ENCODE peak calls at places on chromosomes 1 and 21, in seven cellular contexts. N is GM23248; H is gastrocnemius medialis; Y is BE2C; A is A549; G is CD8-positive, alpha-beta memory T cell; Q is pancreas. O is an unnamed sample.
A peak's percentile ranks its signal among the peaks of the same experiment; 100 is the strongest.

GRCh38 chr1:236058141-236058626 is 6.7 kb downstream of the NID1 start:
- DNase-seq in N (peak; percentile 63), H (no peak), Y (no peak), A (no peak), G (no peak), Q (no peak), O (no peak)

GRCh38 chr1:204950353-204951001 is 79.8 kb downstream of the NFASC start:
- DNase-seq in N (no peak), H (no peak), Y (no peak), A (no peak), G (no peak), Q (no peak), O (no peak)

GRCh38 chr1:212860713-212861581 is 2.9 kb downstream of the FLVCR1 start:
- DNase-seq in N (peak; percentile 38), H (no peak), Y (no peak), A (no peak), G (no peak), Q (no peak), O (no peak)

GRCh38 chr1:3687509-3687908 is 35.2 kb downstream of the TP73 start:
- DNase-seq in N (no peak), H (no peak), Y (no peak), A (no peak), G (no peak), Q (no peak), O (no peak)

GRCh38 chr1:39825432-39825941 is 36.8 kb upstream of the BMP8B start:
- DNase-seq in N (no peak), H (no peak), Y (no peak), A (no peak), G (no peak), Q (no peak), O (no peak)

GRCh38 chr1:206744683-206745082 is 25.9 kb upstream of the IL19 start:
- DNase-seq in N (peak; percentile 65), H (no peak), Y (no peak), A (no peak), G (no peak), Q (no peak), O (no peak)

GRCh38 chr1:207752456-207753132 is 740 bp downstream of the CD46 start:
- DNase-seq in N (peak; percentile 49), H (peak; percentile 31), Y (peak; percentile 39), A (no peak), G (no peak), Q (peak; percentile 74), O (no peak)

GRCh38 chr1:152964536-152964935 is 5.9 kb upstream of the SPRR4 start:
- DNase-seq in N (no peak), H (no peak), Y (no peak), A (no peak), G (no peak), Q (no peak), O (no peak)

GRCh38 chr1:155309423-155310021 is 856 bp downstream of the FDPS start:
- DNase-seq in N (peak; percentile 31), H (no peak), Y (no peak), A (no peak), G (no peak), Q (peak; percentile 84), O (no peak)

GRCh38 chr1:24737368-24738117 is 7.7 kb upstream of the CLIC4 start:
- DNase-seq in N (no peak), H (no peak), Y (no peak), A (no peak), G (no peak), Q (no peak), O (no peak)

GRCh38 chr1:31396633-31397351 is 16.2 kb upstream of the SERINC2 start:
- DNase-seq in N (peak; percentile 90), H (no peak), Y (no peak), A (no peak), G (no peak), Q (no peak), O (no peak)

GRCh38 chr1:208084220-208084619 is 160.0 kb downstream of the PLXNA2 start:
- DNase-seq in N (no peak), H (no peak), Y (no peak), A (no peak), G (no peak), Q (no peak), O (no peak)

GRCh38 chr1:170698301-170698700 is 34.4 kb downstream of the PRRX1 start:
- DNase-seq in N (no peak), H (no peak), Y (no peak), A (no peak), G (no peak), Q (no peak), O (no peak)

GRCh38 chr1:26079178-26079563 is 11.7 kb upstream of the TRIM63 start:
- DNase-seq in N (no peak), H (no peak), Y (no peak), A (no peak), G (no peak), Q (no peak), O (no peak)

GRCh38 chr1:45928486-45929205 is 125.2 kb downstream of the MAST2 start:
- DNase-seq in N (peak; percentile 16), H (no peak), Y (no peak), A (no peak), G (no peak), Q (no peak), O (no peak)

GRCh38 chr1:225437710-225438437 is 10.0 kb upstream of the LBR start:
- DNase-seq in N (peak; percentile 48), H (no peak), Y (no peak), A (no peak), G (no peak), Q (no peak), O (no peak)

GRCh38 chr1:225987491-225988316 is 11.4 kb downstream of the SDE2 start:
- DNase-seq in N (peak; percentile 69), H (no peak), Y (no peak), A (peak; percentile 42), G (no peak), Q (no peak), O (no peak)

GRCh38 chr1:74933500-74933899 is 200.5 kb downstream of the TYW3 start:
- DNase-seq in N (no peak), H (no peak), Y (no peak), A (no peak), G (no peak), Q (no peak), O (no peak)

GRCh38 chr1:94903318-94904009 is 23.4 kb downstream of the CNN3 start:
- DNase-seq in N (peak; percentile 34), H (no peak), Y (no peak), A (no peak), G (no peak), Q (no peak), O (no peak)

GRCh38 chr1:242240691-242241090 is 241.8 kb upstream of the MAP1LC3C start:
- DNase-seq in N (no peak), H (no peak), Y (no peak), A (no peak), G (no peak), Q (no peak), O (no peak)

GRCh38 chr1:44784094-44785026 is 3.6 kb downstream of the BEST4 start:
- DNase-seq in N (peak; percentile 39), H (no peak), Y (peak; percentile 25), A (no peak), G (peak; percentile 58), Q (no peak), O (no peak)

DNA sequence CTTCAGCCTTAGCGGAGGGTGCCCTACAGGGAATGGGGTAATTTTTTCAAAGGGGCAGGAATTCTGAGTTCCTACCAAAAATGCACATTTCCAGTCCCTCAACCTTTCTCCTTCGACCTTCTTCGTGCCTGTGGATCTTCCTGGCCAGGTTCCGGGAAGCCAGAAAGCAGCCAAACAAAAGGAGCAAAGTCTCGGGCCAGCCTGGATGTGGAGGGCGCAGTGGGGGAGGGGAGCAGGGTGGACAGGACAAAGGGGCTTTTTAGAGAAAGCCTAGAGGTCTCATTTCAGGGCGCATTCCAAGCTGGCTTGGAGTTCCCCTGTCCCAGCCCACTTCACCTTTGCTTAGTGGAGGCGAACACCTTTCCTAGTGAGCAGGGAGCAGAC is 2.9 kb upstream of the INAVA start:
- DNase-seq in N (no peak), H (no peak), Y (no peak), A (no peak), G (peak; percentile 21), Q (no peak), O (no peak)
- H3K4me1 ChIP-seq in N (no peaks in the 10 kb centered on the region), H (no peaks in the 10 kb centered on the region), Y (no peaks in the 10 kb centered on the region), A (peaks cover 54% of the 10 kb centered on the region), G (peaks cover 46% of the 10 kb centered on the region), Q (no peaks in the 10 kb centered on the region), O (peaks cover 15% of the 10 kb centered on the region)

DNA sequence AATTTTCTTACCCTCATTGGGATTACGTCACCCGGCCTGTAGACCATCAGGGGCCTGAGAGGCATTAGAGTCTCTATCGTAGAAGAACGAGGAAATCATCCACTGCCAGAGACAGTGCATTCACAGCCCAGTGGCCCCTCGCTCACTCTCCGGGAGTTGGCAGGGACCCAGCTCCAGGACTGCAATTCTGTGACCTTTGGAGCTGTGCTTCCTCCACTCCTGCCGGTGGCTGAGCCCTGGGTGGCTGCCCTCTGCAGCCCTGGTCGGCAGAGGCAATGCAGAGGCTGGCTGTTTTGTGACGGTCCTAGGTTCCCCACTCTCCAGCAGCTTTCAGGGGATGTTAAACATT is 12.7 kb downstream of the SLC37A1 start:
- DNase-seq in N (no peak), H (no peak), Y (peak; percentile 64), A (no peak), G (no peak), Q (peak; percentile 82), O (no peak)
- H3K4me1 ChIP-seq in N (peaks cover 5% of the 10 kb centered on the region), H (peaks cover 74% of the 10 kb centered on the region), Y (peaks cover 17% of the 10 kb centered on the region), A (no peaks in the 10 kb centered on the region), G (peaks cover 32% of the 10 kb centered on the region), Q (peaks cover 18% of the 10 kb centered on the region), O (no peaks in the 10 kb centered on the region)

DNA sequence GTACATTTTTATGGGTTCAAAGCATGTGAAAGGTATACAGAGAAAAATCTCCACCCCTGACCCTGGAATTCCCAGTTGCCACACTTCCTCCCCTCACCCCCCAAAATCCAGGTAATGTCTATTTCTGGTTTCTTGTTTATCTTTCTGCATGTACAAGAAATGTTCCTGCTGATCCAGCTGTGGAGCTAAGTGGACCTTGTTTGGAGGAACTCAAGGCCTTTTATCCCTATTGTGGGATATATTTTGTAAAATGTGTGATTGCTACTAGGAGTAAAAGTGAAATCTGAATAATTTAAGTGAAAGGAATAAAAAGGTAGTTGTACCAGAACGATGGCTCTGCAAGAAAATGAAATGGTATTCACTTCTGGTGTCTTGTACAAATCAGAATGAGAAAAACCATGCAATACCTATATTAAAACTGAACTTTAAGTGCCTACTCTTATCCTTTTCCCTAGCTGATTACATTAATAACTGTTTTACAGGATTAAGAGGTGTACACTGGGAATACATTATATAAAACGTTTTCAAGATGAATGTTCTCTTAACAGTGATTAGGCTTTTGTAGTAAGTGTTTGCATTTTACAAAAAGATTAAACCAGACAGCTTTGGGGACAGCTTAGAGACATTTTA is 3.1 kb downstream of the SPEN start:
- DNase-seq in N (peak; percentile 22), H (no peak), Y (no peak), A (no peak), G (no peak), Q (no peak), O (no peak)
- H3K4me1 ChIP-seq in N (peaks cover 28% of the 10 kb centered on the region), H (peaks cover 66% of the 10 kb centered on the region), Y (no peaks in the 10 kb centered on the region), A (peaks cover 29% of the 10 kb centered on the region), G (peaks cover 34% of the 10 kb centered on the region), Q (peaks cover 35% of the 10 kb centered on the region), O (no peaks in the 10 kb centered on the region)

DNA sequence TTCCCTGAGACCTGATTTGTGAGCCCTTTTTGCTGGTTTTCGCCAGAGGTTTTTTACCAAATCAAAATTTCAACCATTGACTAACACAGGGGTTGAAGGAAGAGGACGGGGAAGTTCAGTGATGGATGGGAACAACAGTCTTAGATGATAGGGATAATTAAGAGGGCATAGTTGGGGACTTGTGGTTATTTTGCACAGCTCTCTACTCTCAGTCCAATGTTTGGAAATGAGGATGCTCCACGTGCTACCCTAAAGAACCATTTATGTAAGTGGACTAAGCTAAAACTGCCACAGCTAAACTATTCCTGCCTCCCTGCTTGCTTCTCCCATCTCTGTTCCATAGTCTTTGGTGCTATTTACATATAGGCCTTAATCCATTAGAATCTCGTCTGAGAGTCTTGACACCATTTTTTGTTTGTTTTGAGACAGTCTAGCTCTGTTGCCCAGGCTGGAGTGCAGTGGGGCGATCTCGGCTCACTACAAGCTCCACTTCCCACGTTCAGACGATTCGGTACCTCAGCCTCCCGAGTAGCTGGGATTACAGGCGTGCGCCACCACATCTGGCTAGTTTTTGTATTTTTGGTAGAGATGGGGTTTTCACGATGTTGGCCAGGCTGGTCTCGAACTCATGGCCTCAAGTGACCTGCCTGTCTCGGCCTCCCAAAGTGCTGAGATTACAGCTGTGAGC is 689 bp upstream of the MCL1 start:
- DNase-seq in N (no peak), H (no peak), Y (no peak), A (no peak), G (no peak), Q (no peak), O (no peak)
- H3K4me1 ChIP-seq in N (peaks cover 22% of the 10 kb centered on the region), H (peaks cover 16% of the 10 kb centered on the region), Y (no peaks in the 10 kb centered on the region), A (peaks cover 22% of the 10 kb centered on the region), G (no peaks in the 10 kb centered on the region), Q (peaks cover 12% of the 10 kb centered on the region), O (no peaks in the 10 kb centered on the region)

O was measured in right atrium auricular region.